ENCODE peak calls at places on chromosome 1, in nine cellular contexts. G is CD8-positive, alpha-beta memory T cell; K is dorsolateral prefrontal cortex; S is mammary epithelial cell; X is GM23338; D is neural progenitor cell; T is uterus; U is aorta; N is CD4-positive, alpha-beta T cell. L is an unnamed sample.

GRCh38 chr1:202162049-202162417 is 1.6 kb upstream of the PTPN7 start:
- DNase-seq in T (no peak), X (no peak), G (peak), K (no peak), U (no peak), N (no peak), D (no peak), S (no peak), L (no peak)

GRCh38 chr1:156947127-156947526 is 26.7 kb downstream of the LRRC71 start:
- DNase-seq in D (no peak), K (no peak), S (no peak), G (no peak), T (no peak), U (no peak), X (no peak), N (no peak), L (no peak)

GRCh38 chr1:203274603-203275381 is 30.5 kb upstream of the BTG2 start:
- DNase-seq in D (no peak), G (no peak), N (no peak), T (peak), S (peak), K (peak), X (no peak), U (no peak), L (peak)

GRCh38 chr1:151964510-151964909 is 29.1 kb downstream of the S100A10 start:
- DNase-seq in N (no peak), X (no peak), T (no peak), D (no peak), G (no peak), K (no peak), U (no peak), S (no peak), L (no peak)

GRCh38 chr1:24126672-24127023 is 14.7 kb upstream of the MYOM3 start:
- DNase-seq in X (no peak), U (no peak), N (no peak), K (no peak), D (no peak), T (no peak), S (no peak), G (no peak), L (no peak)

GRCh38 chr1:150931773-150932172 is 5.6 kb downstream of the SETDB1 start:
- DNase-seq in T (no peak), D (no peak), S (peak), U (no peak), N (no peak), K (no peak), G (no peak), X (no peak), L (no peak)

GRCh38 chr1:11522400-11523235 is 43.7 kb downstream of the DISP3 start:
- DNase-seq in X (no peak), S (no peak), G (no peak), N (no peak), D (no peak), T (no peak), K (no peak), U (no peak), L (no peak)

GRCh38 chr1:16017461-16018303 is at the start of gene HSPB7:
- DNase-seq in U (peak), D (peak), N (no peak), G (no peak), S (no peak), X (peak), K (no peak), T (peak), L (no peak)

GRCh38 chr1:43269627-43270375 is at the start of gene TMEM125:
- DNase-seq in X (peak), D (no peak), T (no peak), N (no peak), K (no peak), G (no peak), U (no peak), S (no peak), L (no peak)

GRCh38 chr1:30527511-30528140 is 195.8 kb downstream of the MATN1 start:
- DNase-seq in T (peak), X (no peak), D (no peak), S (peak), U (peak), K (no peak), G (no peak), N (no peak), L (no peak)

GRCh38 chr1:231279081-231279480 is 38.1 kb downstream of the GNPAT start:
- DNase-seq in N (no peak), U (no peak), K (no peak), S (peak), D (no peak), G (no peak), X (no peak), T (no peak), L (no peak)

GRCh38 chr1:17904290-17904689 is 149.2 kb downstream of the ACTL8 start:
- DNase-seq in U (no peak), K (no peak), N (no peak), G (no peak), T (no peak), X (no peak), D (no peak), S (no peak), L (no peak)

GRCh38 chr1:87706198-87706597 is 377.5 kb downstream of the LMO4 start:
- DNase-seq in T (no peak), G (no peak), U (no peak), D (no peak), X (no peak), S (no peak), K (no peak), N (no peak), L (no peak)

GRCh38 chr1:214570442-214570841 is 19.0 kb upstream of the PTPN14 start:
- DNase-seq in D (no peak), S (peak), T (no peak), N (no peak), U (no peak), K (no peak), X (no peak), G (no peak), L (no peak)

GRCh38 chr1:185139231-185139630 is 17.5 kb downstream of the TRMT1L start:
- DNase-seq in G (no peak), K (no peak), D (no peak), X (no peak), T (no peak), N (no peak), S (no peak), U (no peak), L (no peak)

GRCh38 chr1:181557313-181557712 is 74.0 kb downstream of the CACNA1E start:
- DNase-seq in K (no peak), D (no peak), U (no peak), T (no peak), S (no peak), G (no peak), N (no peak), X (no peak), L (no peak)

GRCh38 chr1:88774151-88774556 is 90.1 kb downstream of the PKN2 start:
- DNase-seq in T (no peak), X (peak), N (no peak), G (no peak), D (no peak), S (peak), U (no peak), K (no peak), L (no peak)

GRCh38 chr1:205066221-205066818 is 17.9 kb downstream of the TMEM81 start:
- DNase-seq in G (no peak), N (no peak), X (no peak), U (no peak), D (peak), K (no peak), T (no peak), S (no peak), L (no peak)

GRCh38 chr1:89873757-89874156 is 52.9 kb downstream of the LRRC8D start:
- DNase-seq in S (peak), T (no peak), G (peak), U (no peak), X (peak), D (no peak), N (no peak), K (no peak), L (no peak)

GRCh38 chr1:42456010-42456753 is at the start of the genes PPCS and ZMYND12:
- DNase-seq in U (peak), D (peak), S (peak), N (peak), K (peak), X (peak), T (peak), G (peak), L (peak)

GRCh38 chr1:240019524-240019923 is 72.2 kb upstream of the FMN2 start:
- DNase-seq in U (no peak), G (no peak), K (no peak), X (no peak), D (no peak), T (no peak), N (no peak), S (no peak), L (no peak)

GRCh38 chr1:154104433-154105082 is 50.3 kb downstream of the NUP210L start:
- DNase-seq in X (peak), T (no peak), K (no peak), S (no peak), G (no peak), D (peak), U (no peak), N (no peak), L (no peak)

GRCh38 chr1:210878564-210878963 is 255.4 kb downstream of the KCNH1 start:
- DNase-seq in D (no peak), G (no peak), N (no peak), U (no peak), K (no peak), S (no peak), X (no peak), T (no peak), L (no peak)

GRCh38 chr1:210882414-210883221 is 251.3 kb downstream of the KCNH1 start:
- DNase-seq in X (no peak), D (no peak), N (no peak), K (peak), G (no peak), S (peak), U (no peak), T (no peak), L (peak)

DNA sequence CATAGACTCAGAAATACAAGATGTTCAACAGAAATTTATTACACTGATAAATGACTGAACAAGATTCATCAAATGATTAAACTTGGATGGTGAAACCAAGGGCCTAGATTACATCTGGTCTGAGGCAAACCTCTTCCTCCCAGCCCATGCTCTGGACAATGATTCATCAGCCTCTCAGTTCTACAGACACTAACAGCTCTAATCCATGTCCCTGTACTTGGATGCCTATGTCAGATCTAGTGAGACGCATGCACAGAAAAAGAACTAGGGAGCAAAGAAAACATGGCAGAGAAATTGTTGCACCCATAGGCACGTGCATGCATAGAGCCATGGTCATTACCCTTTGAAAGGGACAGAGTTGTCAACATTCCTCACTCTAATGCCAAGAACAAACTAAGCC is 250.1 kb downstream of the KCNH1 start:
- DNase-seq in K (no peak), D (no peak), U (no peak), X (no peak), T (no peak), S (peak), G (no peak), N (no peak), L (no peak)
- H3K27ac ChIP-seq in K (no peak), D (no peak), U (no peak), X (no peak), T (no peak), S (no peak), G (no peak), N (no peak), L (peak)

DNA sequence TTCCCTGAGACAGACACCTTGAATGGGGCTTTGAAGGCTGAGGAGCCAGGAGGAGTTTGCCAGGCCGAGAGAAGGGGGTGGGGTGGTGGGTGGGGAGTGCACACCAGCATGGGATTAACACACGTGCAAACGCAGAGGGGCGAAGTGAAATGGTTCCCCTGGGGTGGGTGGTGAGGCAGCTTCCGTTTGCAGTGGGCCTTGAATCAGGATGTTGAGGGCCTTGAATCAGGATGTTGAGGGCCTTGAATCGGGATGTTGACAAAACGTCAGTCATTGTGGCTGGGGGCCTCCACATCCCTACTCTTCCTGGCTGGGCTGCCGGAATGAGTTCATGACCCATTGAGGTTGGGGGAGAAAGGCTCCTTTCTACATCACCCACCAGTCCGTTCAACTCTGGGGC is 16.6 kb downstream of the LDLRAP1 start:
- DNase-seq in D (no peak), K (no peak), U (no peak), T (no peak), X (no peak), G (no peak), N (no peak), S (no peak), L (no peak)
- H3K27ac ChIP-seq in D (no peak), K (peak), U (no peak), T (no peak), X (no peak), G (peak), N (peak), S (no peak), L (peak)

GRCh38 chr1:7771673-7772299 is 690 bp downstream of the VAMP3 start:
- DNase-seq in D (no peak), G (no peak), T (no peak), U (no peak), X (no peak), K (no peak), S (no peak), N (no peak), L (no peak)
- H3K27ac ChIP-seq in D (peak), G (peak), T (peak), U (peak), X (peak), K (peak), S (peak), N (no peak), L (peak)

DNA sequence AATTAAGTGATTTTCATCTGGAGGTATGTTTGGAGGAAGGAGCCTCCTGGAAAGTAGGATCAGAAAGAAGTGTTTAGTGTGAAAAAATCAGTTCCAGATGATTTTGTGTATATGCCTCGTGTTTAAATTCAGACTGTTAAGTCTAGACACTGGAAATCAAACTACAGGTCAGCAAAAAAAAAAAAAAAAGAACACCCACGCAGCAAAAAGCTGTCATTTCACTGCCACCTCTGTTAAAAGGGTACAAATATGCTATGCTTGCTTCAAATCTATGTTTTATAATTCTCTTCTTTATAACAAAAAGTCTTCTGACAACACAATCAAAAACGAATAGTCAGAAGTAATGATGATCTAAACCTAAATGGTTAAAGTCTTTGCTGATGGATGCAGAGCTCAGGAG is 439.0 kb downstream of the SMYD3 start:
- DNase-seq in G (no peak), D (no peak), S (no peak), N (no peak), U (no peak), K (no peak), X (no peak), T (no peak), L (no peak)
- H3K27ac ChIP-seq in G (no peak), D (no peak), S (no peak), N (no peak), U (no peak), K (no peak), X (no peak), T (no peak), L (no peak)

GRCh38 chr1:244840219-244840794 is 4.8 kb downstream of the COX20 start:
- DNase-seq in G (no peak), N (no peak), X (no peak), S (no peak), U (no peak), K (no peak), T (no peak), D (no peak), L (no peak)
- H3K27ac ChIP-seq in G (no peak), N (no peak), X (peak), S (no peak), U (no peak), K (no peak), T (no peak), D (peak), L (peak)

DNA sequence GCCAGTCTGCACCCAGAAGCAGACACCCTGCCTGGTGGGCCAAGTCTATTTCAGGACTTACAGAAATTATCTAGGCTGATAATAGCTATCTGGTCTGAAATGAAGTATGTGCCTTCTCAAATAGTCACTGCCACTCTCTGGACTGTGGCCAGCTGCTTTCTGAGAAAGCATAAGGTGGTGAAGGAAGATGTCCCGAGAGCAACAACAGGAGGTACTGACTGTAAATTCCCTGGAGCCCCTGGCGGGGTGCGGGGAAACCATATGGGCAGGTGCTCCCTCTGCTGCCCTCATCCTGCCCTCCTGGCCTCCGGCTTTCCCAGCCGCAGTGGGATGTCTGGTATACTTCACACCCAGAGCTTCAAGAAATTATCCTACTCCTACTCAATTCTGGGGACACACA is 86.8 kb downstream of the TGFBR3 start:
- DNase-seq in G (no peak), T (no peak), X (no peak), S (no peak), D (no peak), N (no peak), K (no peak), U (no peak), L (no peak)
- H3K27ac ChIP-seq in G (no peak), T (peak), X (no peak), S (no peak), D (no peak), N (no peak), K (no peak), U (no peak), L (no peak)

GRCh38 chr1:201119206-201119814 is 7.1 kb upstream of the CACNA1S start:
- DNase-seq in X (peak), K (peak), G (peak), D (peak), S (no peak), U (peak), T (no peak), N (peak), L (no peak)
- H3K27ac ChIP-seq in X (no peak), K (no peak), G (no peak), D (no peak), S (no peak), U (no peak), T (no peak), N (no peak), L (no peak)

DNA sequence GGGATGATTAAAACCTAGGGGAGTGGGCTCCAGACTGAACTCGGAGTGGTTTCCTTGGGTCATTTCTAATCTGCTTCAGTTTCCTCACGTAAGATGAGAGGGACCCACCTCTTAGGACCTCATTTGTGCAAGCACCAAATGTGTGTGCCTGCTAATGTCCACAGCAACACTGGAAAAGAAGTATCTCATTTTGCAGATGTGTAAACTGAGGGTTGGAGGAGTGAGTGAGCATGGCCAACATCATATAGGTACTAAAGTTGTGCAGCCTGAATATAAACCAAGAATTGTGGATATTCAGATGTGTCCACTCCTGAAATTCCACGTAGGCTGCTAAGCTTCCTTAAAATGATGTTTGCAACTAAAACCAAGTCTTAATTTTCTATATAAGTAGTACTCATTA is 51.7 kb downstream of the GADD45A start:
- DNase-seq in N (no peak), K (no peak), U (no peak), X (no peak), T (no peak), D (no peak), S (no peak), G (no peak), L (no peak)
- H3K27ac ChIP-seq in N (no peak), K (peak), U (peak), X (no peak), T (peak), D (no peak), S (peak), G (peak), L (peak)